ENCODE peak calls at places on chromosomes 1 and 21, in four cellular contexts. Z, H, W and S are unnamed samples.

GRCh38 chr1:27542463-27543273 is 52.7 kb upstream of the WASF2 start:
- DNase-seq in W (no peak), Z (peak), H (peak), S (peak)

GRCh38 chr1:230210326-230210978 is 143.4 kb downstream of the GALNT2 start:
- DNase-seq in Z (peak), W (no peak), H (no peak), S (no peak)

GRCh38 chr1:38578444-38578951 is 281.1 kb downstream of the RRAGC start:
- DNase-seq in W (no peak), H (no peak), Z (no peak), S (no peak)

GRCh38 chr1:39076127-39076798 is 50.1 kb downstream of the NDUFS5 start:
- DNase-seq in W (no peak), H (no peak), Z (peak), S (no peak)

GRCh38 chr1:36924282-36924791 is 110.0 kb downstream of the GRIK3 start:
- DNase-seq in Z (peak), H (no peak), W (peak), S (no peak)

GRCh38 chr1:50981741-50982140 is 11.7 kb downstream of the CDKN2C start:
- DNase-seq in H (no peak), Z (no peak), W (no peak), S (no peak)

GRCh38 chr21:41066086-41066938 is 101.6 kb upstream of the BACE2 start:
- DNase-seq in Z (no peak), H (no peak), W (no peak), S (no peak)

GRCh38 chr1:85934531-85934930 is 222.0 kb downstream of the COL24A1 start:
- DNase-seq in H (no peak), Z (no peak), W (no peak), S (no peak)

GRCh38 chr1:210440081-210440480 is 111.4 kb downstream of the HHAT start:
- DNase-seq in W (no peak), Z (no peak), H (no peak), S (no peak)

GRCh38 chr1:41513388-41513745 is 28.9 kb upstream of the EDN2 start:
- DNase-seq in Z (no peak), W (no peak), H (no peak), S (no peak)

GRCh38 chr1:27564710-27565649 is 39.0 kb downstream of the AHDC1 start:
- DNase-seq in W (no peak), H (no peak), Z (no peak), S (no peak)

GRCh38 chr1:150512846-150513245 is 2.7 kb upstream of the FALEC start:
- DNase-seq in H (no peak), W (no peak), Z (no peak), S (no peak)

DNA sequence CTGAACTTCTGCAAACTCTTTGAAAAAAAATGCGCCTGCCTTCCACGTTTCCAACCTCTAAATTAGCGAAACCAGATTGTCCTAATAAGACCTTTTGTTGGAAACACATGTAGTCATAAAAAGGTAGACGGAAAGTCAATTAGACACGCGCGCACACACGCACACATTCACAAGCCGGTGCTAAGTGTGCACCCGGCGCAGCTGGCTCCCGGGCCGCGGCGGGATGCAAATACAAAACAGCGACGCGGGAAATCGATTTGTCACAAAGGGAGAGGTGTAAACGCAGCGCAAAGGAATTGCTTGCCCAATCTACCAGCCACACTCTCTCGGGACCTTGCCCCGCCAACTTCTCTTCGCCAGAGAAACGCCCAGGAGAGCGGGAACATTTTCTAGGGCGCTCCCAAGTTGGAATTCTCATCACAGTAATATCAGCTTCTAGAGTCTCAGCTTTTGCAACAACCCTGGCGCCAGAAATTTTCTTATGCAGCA is 4.4 kb downstream of the PRRX1 start:
- DNase-seq in W (no peak), Z (no peak), H (no peak), S (no peak)
- H3K4me3 ChIP-seq in W (no peak), Z (peak), H (no peak), S (no peak)

DNA sequence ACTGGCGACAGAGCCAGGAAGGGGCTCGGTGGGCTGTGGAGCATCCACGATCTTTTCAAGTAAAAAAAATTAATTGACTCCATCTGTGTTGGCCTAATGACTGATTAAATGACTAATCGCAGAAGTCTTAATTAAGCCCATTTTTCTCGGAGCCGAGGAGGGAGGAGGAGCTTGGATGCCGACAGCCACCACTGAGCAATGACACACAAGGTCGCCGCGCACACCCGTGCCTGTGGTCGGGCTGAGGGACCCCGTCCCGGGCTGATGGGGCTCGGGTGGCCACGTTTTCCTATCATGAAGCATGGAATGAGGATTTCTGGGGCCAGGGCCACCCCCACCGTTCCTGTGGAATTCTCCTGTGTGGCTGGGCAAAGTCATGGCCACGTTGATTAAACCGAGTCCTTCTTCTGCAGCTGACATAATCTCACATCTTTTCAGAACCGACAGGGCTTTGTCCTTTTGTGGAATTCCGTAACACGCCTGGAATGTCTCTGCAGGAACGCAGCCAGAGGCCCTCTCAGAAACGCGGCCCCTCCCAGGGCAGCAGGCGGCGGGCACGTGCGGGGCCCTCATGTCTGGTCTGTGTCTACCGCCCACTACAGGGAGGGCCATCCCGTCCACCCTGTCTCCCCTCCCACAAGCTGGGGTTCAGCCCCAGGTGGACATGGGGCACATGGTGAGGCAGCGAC is 60.7 kb downstream of the MORN1 start:
- DNase-seq in Z (peak), H (no peak), W (no peak), S (no peak)
- TF ChIP-seq CTCF in Z (no peak), H (no peak), W (no peak), S (no peak)

GRCh38 chr1:53262000-53262399 is 23.7 kb upstream of the MAGOH start:
- DNase-seq in W (no peak), H (no peak), Z (no peak), S (no peak)
- H3K4me3 ChIP-seq in W (no peak), H (no peak), Z (no peak), S (no peak)

GRCh38 chr1:9652379-9653194 is 1.1 kb downstream of the PIK3CD start:
- DNase-seq in Z (peak), H (no peak), W (peak), S (no peak)
- TF ChIP-seq CTCF in Z (no peak), H (no peak), W (peak), S (no peak)

GRCh38 chr1:214187152-214187900 is 93.6 kb upstream of the SMYD2 start:
- DNase-seq in W (no peak), H (no peak), Z (no peak), S (no peak)
- H3K4me3 ChIP-seq in W (no peak), H (peak), Z (peak), S (peak)

DNA sequence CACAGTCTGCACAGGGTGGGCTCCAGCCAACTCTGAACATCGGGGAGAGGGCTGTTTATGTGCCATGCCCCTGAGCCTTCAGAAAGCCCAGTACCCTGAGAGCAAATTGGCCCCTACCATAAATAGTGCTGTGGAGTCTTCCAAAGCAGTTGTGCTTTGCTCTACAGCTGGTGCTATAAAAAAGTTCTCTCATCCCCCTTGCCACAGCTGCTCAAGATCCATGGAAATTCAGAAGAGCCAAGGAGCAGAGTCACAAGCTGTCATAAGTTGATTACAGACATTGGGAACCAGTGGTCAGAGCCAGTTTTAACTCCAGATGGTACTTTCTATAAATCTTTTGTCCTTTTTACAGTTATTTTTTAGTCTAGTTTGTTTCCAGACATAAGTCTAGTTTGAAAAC is 85.7 kb upstream of the CLDN14 start:
- DNase-seq in H (no peak), Z (no peak), W (no peak), S (no peak)
- TF ChIP-seq CTCF in H (no peak), Z (no peak), W (no peak), S (no peak)